ENCODE peak calls at places on chromosome 14, in four cellular contexts. W is esophagus muscularis mucosa, G is left lung, X is MM.1S. N is an unnamed sample.

GRCh38 chr14:77830692-77831091 is 30.8 kb downstream of the ADCK1 start:
- DNase-seq in W (no peak), G (no peak), X (no peak), N (no peak)

GRCh38 chr14:32933943-32934890 is 4.5 kb upstream of the NPAS3 start:
- DNase-seq in W (no peak), G (no peak), X (no peak), N (peak)

GRCh38 chr14:96160913-96161310 is 43.7 kb upstream of the BDKRB2 start:
- DNase-seq in W (no peak), G (no peak), X (no peak), N (no peak)

GRCh38 chr14:58866386-58866785 is 228.6 kb downstream of the DACT1 start:
- DNase-seq in W (no peak), G (no peak), X (no peak), N (peak)

GRCh38 chr14:20477211-20477876 is 8.1 kb downstream of the PNP start:
- DNase-seq in W (no peak), G (peak), X (no peak), N (peak)

GRCh38 chr14:95496690-95497241 is 19.7 kb downstream of the SYNE3 start:
- DNase-seq in W (no peak), G (no peak), X (no peak), N (peak)

GRCh38 chr14:97887690-97888089 is 1090.5 kb downstream of the VRK1 start:
- DNase-seq in W (no peak), G (no peak), X (no peak), N (no peak)

GRCh38 chr14:50044040-50044651 is 72.2 kb downstream of the VCPKMT start:
- DNase-seq in W (no peak), G (no peak), X (no peak), N (no peak)

GRCh38 chr14:38121280-38121679 is 86.4 kb upstream of the SSTR1 start:
- DNase-seq in W (no peak), G (no peak), X (no peak), N (no peak)

GRCh38 chr14:22450266-22450665 is 138.8 kb downstream of the DAD1 start:
- DNase-seq in W (no peak), G (no peak), X (no peak), N (no peak)

GRCh38 chr14:63800651-63801385 is 52.0 kb upstream of the SYNE2 start:
- DNase-seq in W (no peak), G (no peak), X (no peak), N (no peak)

GRCh38 chr14:44027397-44027796 is 479.7 kb downstream of the FSCB start:
- DNase-seq in W (no peak), G (no peak), X (no peak), N (no peak)

GRCh38 chr14:67187210-67187609 is 2.0 kb upstream of the GARIN2 start:
- DNase-seq in W (no peak), G (no peak), X (no peak), N (peak)

GRCh38 chr14:61625171-61625570 is 70.1 kb upstream of the HIF1A start:
- DNase-seq in W (no peak), G (no peak), X (no peak), N (no peak)

GRCh38 chr14:77347746-77348145 is 26.9 kb downstream of the GSTZ1 start:
- DNase-seq in W (no peak), G (no peak), X (no peak), N (peak)

GRCh38 chr14:95540236-95540635 is 5.4 kb downstream of the GLRX5 start:
- DNase-seq in W (no peak), G (no peak), X (no peak), N (no peak)

GRCh38 chr14:95485222-95485819 is 31.1 kb downstream of the SYNE3 start:
- DNase-seq in W (no peak), G (no peak), X (no peak), N (no peak)

GRCh38 chr14:88229428-88229827 is 93.6 kb downstream of the KCNK10 start:
- DNase-seq in W (no peak), G (no peak), X (no peak), N (no peak)

GRCh38 chr14:95026851-95027463 is 130.4 kb downstream of the DICER1 start:
- DNase-seq in W (peak), G (no peak), X (no peak), N (no peak)

GRCh38 chr14:65239897-65240296 is 137.6 kb upstream of the MAX start:
- DNase-seq in W (no peak), G (no peak), X (no peak), N (no peak)

GRCh38 chr14:65237023-65237814 is 134.9 kb upstream of the MAX start:
- DNase-seq in W (no peak), G (no peak), X (no peak), N (peak)

GRCh38 chr14:65238456-65238855 is 136.1 kb upstream of the MAX start:
- DNase-seq in W (no peak), G (no peak), X (no peak), N (peak)

GRCh38 chr14:65239143-65239672 is 136.9 kb upstream of the MAX start:
- DNase-seq in W (no peak), G (no peak), X (no peak), N (peak)

GRCh38 chr14:65237956-65238355 is 135.6 kb upstream of the MAX start:
- DNase-seq in W (no peak), G (no peak), X (no peak), N (peak)
- H3K4me3 ChIP-seq in W (no peak), G (no peak), X (no peak), N (no peak)

GRCh38 chr14:100765296-100765695 is 38.6 kb downstream of the DLK1 start:
- DNase-seq in W (no peak), G (no peak), X (no peak), N (no peak)
- TF ChIP-seq CTCF in W (no peak), G (no peak), X (no peak), N (no peak)

DNA sequence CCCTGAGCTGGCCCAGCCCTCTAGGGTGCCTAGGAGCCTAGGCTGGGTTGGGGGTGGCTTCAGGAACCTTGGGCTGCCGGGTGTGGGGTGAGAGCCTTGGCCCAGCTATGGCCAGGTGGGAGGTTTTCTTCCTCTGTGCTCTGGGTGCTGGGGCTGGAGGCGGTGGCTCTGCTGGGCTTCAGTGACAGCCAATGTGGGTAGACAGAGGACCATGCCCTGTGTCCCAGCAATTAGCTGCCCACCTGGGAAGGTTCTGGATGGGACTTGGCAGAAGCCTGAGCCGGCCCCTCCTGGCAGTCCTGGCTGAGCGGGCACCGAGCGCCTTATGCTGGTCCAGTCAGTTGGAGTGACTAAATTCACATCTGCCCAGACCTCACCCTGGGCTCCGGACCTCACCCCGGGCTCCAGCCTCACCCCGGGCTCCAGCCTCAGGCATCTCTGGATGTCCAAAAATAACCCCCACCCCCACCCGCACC is 46.8 kb downstream of the CYP46A1 start:
- DNase-seq in W (no peak), G (peak), X (no peak), N (no peak)
- H3K4me3 ChIP-seq in W (peak), G (no peak), X (no peak), N (no peak)

DNA sequence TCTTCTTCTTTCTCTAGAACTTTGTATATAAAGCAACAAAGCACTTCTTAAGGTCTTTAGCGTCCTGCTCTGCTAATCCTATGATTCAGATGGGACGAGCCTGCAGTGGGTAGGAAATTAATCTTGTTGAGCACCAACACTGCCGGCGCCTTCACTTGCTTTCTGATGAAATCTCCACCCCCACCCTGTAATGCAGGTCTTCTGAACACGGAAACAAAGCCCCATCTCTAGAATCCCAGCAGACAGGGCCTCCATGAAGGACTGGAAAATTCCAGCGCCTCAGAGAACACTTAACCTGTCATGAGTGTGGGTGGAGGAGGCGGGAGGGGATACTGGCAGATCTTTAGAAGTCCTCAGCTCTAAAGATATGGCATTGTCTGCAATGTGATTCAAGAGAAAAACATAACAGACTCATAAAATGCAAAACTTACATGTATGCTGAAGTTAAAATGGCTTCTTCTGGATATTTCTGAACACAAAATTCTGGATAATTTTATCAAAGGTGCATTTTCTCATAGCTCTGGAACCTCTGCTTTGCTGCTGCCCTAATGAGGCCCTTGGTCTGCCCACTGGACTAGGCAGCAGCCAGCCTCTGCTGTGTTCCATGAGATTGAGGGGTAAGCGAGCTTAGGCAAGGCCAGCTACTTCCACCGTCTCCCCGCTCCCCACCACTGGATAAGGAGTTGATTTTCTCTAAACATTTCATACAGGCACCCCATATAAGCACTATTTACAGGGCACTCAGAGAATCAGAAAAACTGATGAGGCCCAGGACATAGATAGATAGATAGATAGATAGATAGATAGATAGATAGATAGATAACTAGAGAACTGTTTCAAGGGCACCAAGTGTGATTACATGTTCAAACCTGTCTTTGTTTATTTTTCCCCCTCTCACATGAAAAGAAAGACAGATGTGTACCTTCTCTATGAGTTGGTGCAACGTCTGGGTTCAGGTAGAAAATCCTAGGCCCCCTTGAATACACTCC is 43.1 kb downstream of the ZFP36L1 start:
- DNase-seq in W (no peak), G (no peak), X (no peak), N (peak)
- TF ChIP-seq CTCF in W (no peak), G (no peak), X (no peak), N (no peak)